ENCODE peak calls at places on chromosomes 1 and 21, in ten cellular contexts. X is spleen, B is suprapubic skin, Q is GM12891, Y is upper lobe of left lung, K is GM12878, I is prostate gland, S is H1, F is GM12892, W is breast epithelium. G is an unnamed sample.

GRCh38 chr1:167488786-167489185 is 29.5 kb downstream of the CD247 start:
- DNase-seq in S (no peak), Y (no peak), F (no peak), I (no peak), X (no peak), K (no peak), W (no peak), B (no peak), Q (no peak), G (no peak)

GRCh38 chr1:155085504-155086181 is 7.0 kb downstream of the EFNA3 start:
- DNase-seq in X (peak; percentile 92), S (peak; percentile 77), W (peak; percentile 76), Q (no peak), K (no peak), I (peak; percentile 64), F (no peak), Y (no peak), B (no peak), G (peak; percentile 75)

GRCh38 chr1:96840396-96840795 is 118.8 kb downstream of the PTBP2 start:
- DNase-seq in W (no peak), I (no peak), S (no peak), F (no peak), K (no peak), B (no peak), Q (no peak), X (no peak), Y (no peak), G (no peak)

GRCh38 chr1:227947678-227948492 is at the start of gene WNT9A:
- DNase-seq in B (peak; percentile 78), Y (peak; percentile 93), I (no peak), F (peak; percentile 55), W (no peak), S (peak; percentile 78), X (peak; percentile 67), K (no peak), Q (peak; percentile 72), G (peak; percentile 55)

GRCh38 chr1:89836997-89837909 is 16.4 kb downstream of the LRRC8D start:
- DNase-seq in X (no peak), Q (no peak), W (no peak), F (no peak), K (no peak), Y (no peak), S (no peak), B (no peak), I (no peak), G (no peak)

GRCh38 chr21:44275041-44275440 is 10.6 kb upstream of the AIRE start:
- DNase-seq in B (no peak), S (no peak), W (no peak), Y (no peak), F (no peak), K (no peak), Q (no peak), X (peak; percentile 19), I (no peak), G (no peak)

GRCh38 chr1:2632561-2633361 is at the start of gene MMEL1:
- DNase-seq in Y (peak; percentile 46), B (no peak), W (no peak), S (no peak), F (no peak), K (no peak), I (no peak), X (peak; percentile 65), Q (no peak), G (no peak)

GRCh38 chr1:152926091-152926490 is 17.7 kb downstream of the IVL start:
- DNase-seq in Y (no peak), I (no peak), B (no peak), K (no peak), S (no peak), W (no peak), X (no peak), F (no peak), Q (no peak), G (no peak)

GRCh38 chr21:44337941-44338895 is 972 bp downstream of the CFAP410 start:
- DNase-seq in Y (peak; percentile 89), B (no peak), S (peak; percentile 75), K (no peak), Q (no peak), I (peak; percentile 64), X (peak; percentile 93), W (peak; percentile 78), F (no peak), G (peak; percentile 66)

GRCh38 chr1:228289239-228289849 is 81.5 kb downstream of the OBSCN start:
- DNase-seq in Q (no peak), Y (peak; percentile 43), I (no peak), K (no peak), S (no peak), B (peak; percentile 65), W (no peak), X (peak; percentile 57), F (no peak), G (no peak)

DNA sequence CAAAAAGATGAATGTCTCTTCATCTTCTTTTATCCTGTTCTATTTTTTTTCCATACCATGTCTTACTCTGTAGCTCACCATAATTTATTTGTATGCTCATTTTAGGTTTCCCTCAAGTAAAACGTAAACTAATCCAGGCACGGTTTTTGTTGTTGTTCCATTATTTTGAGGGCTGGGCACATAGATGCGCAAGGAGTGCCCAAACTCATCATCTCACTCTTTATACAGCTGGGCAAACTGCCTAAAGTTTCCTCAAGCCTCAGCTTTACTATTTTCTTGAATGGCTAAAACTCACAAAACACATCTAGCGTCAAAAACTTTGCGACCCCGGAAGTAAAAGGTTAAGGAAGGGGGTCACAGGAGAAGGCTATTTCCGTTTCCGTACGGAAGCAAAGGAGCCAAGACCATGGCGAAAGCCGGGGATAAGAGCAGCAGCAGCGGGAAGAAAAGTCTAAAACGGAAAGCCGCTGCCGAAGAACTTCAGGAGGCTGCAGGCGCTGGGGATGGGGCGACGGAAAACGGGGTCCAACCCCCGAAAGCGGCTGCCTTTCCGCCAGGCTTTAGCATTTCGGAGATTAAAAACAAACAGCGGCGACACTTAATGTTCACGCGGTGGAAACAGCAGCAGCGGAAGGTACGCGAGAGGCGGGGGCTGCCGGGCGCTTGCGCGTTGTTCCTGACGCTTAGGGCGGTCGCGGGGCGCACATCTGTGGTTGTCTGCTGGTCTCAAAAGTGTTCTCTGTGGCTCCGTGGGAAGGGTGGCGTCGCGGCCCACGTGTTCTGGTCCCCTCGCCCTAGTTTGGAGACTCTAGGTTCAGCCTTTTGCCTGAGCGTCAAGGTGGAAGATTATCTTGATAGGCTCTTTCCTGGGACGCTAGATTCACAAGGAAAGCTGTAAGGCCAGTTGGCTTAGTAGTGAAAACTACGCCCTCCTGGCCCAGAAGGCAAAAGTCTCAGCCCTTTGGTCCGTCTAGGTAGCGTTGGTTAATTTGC is at the start of gene RPF1:
- DNase-seq in W (peak; percentile 29), Q (peak; percentile 43), S (peak; percentile 79), X (peak; percentile 94), B (peak; percentile 86), I (peak; percentile 61), K (peak; percentile 49), Y (peak; percentile 94), F (peak; percentile 27), G (peak; percentile 68)
- TF ChIP-seq POLR2AphosphoS5 in W (peak; percentile 86), Q (peak; percentile 89), S (peak; percentile 56), X (peak; percentile 87), B (peak; percentile 83), I (peak; percentile 88), K (peak; percentile 90), Y (peak; percentile 95), F (peak; percentile 85), G (peak; percentile 89)

GRCh38 chr1:202164271-202165037 is 4.1 kb upstream of the PTPN7 start:
- DNase-seq in I (no peak), F (peak; percentile 74), X (peak; percentile 90), Y (no peak), Q (peak; percentile 76), B (no peak), K (peak; percentile 56), S (no peak), W (no peak), G (no peak)
- TF ChIP-seq POLR2A in I (no peak), F (no peak), X (no peak), Y (no peak), Q (no peak), B (no peak), K (peak; percentile 27), S (no peak), W (no peak), G (no peak)

GRCh38 chr1:21587602-21587953 is 78.4 kb downstream of the ALPL start:
- DNase-seq in W (no peak), Y (no peak), B (no peak), F (no peak), S (no peak), I (no peak), K (no peak), Q (no peak), X (no peak), G (no peak)
- TF ChIP-seq POLR2AphosphoS5 in W (no peak), Y (no peak), B (no peak), F (no peak), S (no peak), I (no peak), K (no peak), Q (no peak), X (no peak), G (no peak)

DNA sequence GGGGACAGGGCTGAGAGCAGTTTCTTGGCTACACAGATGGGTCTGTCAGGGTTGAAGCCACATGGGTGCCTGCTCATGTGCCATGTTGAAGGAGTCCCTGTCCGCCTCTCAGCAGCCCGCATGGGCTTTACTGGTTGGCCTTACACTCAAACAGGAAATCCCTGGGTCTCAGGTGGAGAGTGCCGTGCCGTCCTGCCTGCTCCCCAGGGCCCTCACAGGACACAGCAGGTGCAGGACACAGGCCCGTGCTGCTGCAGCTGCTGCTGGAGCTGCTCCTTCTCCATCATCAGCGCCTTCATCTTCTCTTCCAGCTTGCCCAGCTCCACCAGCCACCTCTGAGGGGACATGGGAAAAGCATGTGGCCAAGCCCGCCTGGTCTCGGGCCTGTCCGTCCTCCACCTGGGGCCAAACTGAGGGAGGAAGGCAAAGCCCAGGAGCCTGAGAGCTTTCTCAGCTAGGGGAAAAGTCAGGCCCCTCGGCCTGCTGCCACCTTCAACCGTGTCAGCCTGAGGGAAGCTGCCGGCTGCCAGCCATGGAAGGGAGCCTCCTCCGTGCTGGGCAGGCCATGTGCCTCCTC is 5.5 kb downstream of the SLFNL1 start:
- DNase-seq in Y (peak; percentile 61), X (no peak), I (no peak), W (no peak), B (no peak), Q (no peak), F (no peak), S (no peak), K (no peak), G (no peak)
- TF ChIP-seq POLR2A in Y (no peak), X (no peak), I (no peak), W (no peak), B (no peak), Q (no peak), F (peak; percentile 16), S (no peak), K (peak; percentile 8), G (no peak)

GRCh38 chr1:186086583-186086982 is 288.5 kb downstream of the TPR start:
- DNase-seq in B (no peak), X (no peak), S (no peak), I (no peak), Q (no peak), Y (no peak), K (no peak), W (no peak), F (no peak), G (no peak)

GRCh38 chr1:186079084-186079684 is 295.9 kb downstream of the TPR start:
- DNase-seq in W (no peak), X (no peak), Y (no peak), K (no peak), B (no peak), I (no peak), Q (no peak), S (no peak), F (no peak), G (no peak)

GRCh38 chr1:186078245-186078644 is 296.8 kb downstream of the TPR start:
- DNase-seq in W (no peak), B (no peak), I (no peak), X (no peak), K (peak; percentile 28), S (no peak), Y (no peak), Q (no peak), F (no peak), G (no peak)

GRCh38 chr1:186082235-186082937 is 292.7 kb downstream of the TPR start:
- DNase-seq in F (no peak), X (peak; percentile 74), K (peak; percentile 71), W (peak; percentile 72), S (no peak), I (peak; percentile 54), Y (no peak), Q (peak; percentile 1), B (peak; percentile 86), G (peak; percentile 67)
- TF ChIP-seq POLR2AphosphoS5 in F (no peak), X (no peak), K (no peak), W (peak; percentile 60), S (no peak), I (no peak), Y (peak; percentile 50), Q (no peak), B (no peak), G (peak; percentile 50)